ENCODE peak calls at places on chromosomes 5 and 9, in four cellular contexts. Z is GM12878, X is K562, T is HepG2. L is an unnamed sample.

GRCh38 chr5:79560774-79561524 is 47.0 kb upstream of the HOMER1 start:
- DNase-seq in X (no peak), Z (peak), T (no peak), L (no peak)

GRCh38 chr5:66757219-66757833 is 161.1 kb downstream of the MAST4 start:
- DNase-seq in X (peak), T (peak), Z (no peak), L (peak)

GRCh38 chr5:65247594-65247993 is 234.1 kb downstream of the ADAMTS6 start:
- DNase-seq in Z (no peak), X (no peak), T (no peak), L (no peak)

GRCh38 chr9:135692410-135692809 is 6.9 kb downstream of the SOHLH1 start:
- DNase-seq in X (no peak), Z (no peak), T (no peak), L (no peak)

GRCh38 chr9:134294228-134295071 is 31.8 kb upstream of the RXRA start:
- DNase-seq in Z (no peak), X (peak), T (no peak), L (no peak)

GRCh38 chr9:131627846-131628820 is 82.8 kb downstream of the PRRT1B start:
- DNase-seq in X (no peak), T (no peak), Z (no peak), L (no peak)

GRCh38 chr9:101791938-101792337 is 53.5 kb upstream of the GRIN3A start:
- DNase-seq in T (peak), X (peak), Z (no peak), L (peak)

GRCh38 chr5:142770650-142771609 is 753 bp downstream of the ARHGAP26 start:
- DNase-seq in Z (no peak), X (peak), T (peak), L (peak)

GRCh38 chr5:142698447-142698846 is 12.6 kb upstream of the FGF1 start:
- DNase-seq in T (no peak), X (no peak), Z (no peak), L (no peak)

GRCh38 chr5:139565411-139566305 is 4.5 kb downstream of the UBE2D2 start:
- DNase-seq in Z (peak), X (no peak), T (no peak), L (no peak)

GRCh38 chr5:33531796-33532195 is 91.0 kb downstream of the TARS1 start:
- DNase-seq in T (no peak), Z (no peak), X (no peak), L (no peak)

GRCh38 chr5:142353093-142353472 is 28.3 kb upstream of the SPRY4 start:
- DNase-seq in X (no peak), Z (no peak), T (peak), L (no peak)

GRCh38 chr5:36239370-36240293 is 2.1 kb downstream of the NADK2 start:
- DNase-seq in X (no peak), T (peak), Z (no peak), L (no peak)

GRCh38 chr9:22813520-22813919 is 366.9 kb downstream of the DMRTA1 start:
- DNase-seq in Z (no peak), X (no peak), T (peak), L (peak)

GRCh38 chr5:138748630-138749081 is 4.6 kb upstream of the CTNNA1 start:
- DNase-seq in X (peak), T (no peak), Z (no peak), L (no peak)

GRCh38 chr5:110105692-110106091 is 416.0 kb downstream of the MAN2A1 start:
- DNase-seq in T (peak), X (no peak), Z (no peak), L (no peak)

GRCh38 chr5:96714951-96715451 is 52.8 kb downstream of the CAST start:
- DNase-seq in T (peak), Z (no peak), X (no peak), L (peak)

GRCh38 chr5:154197801-154198461 is 7.4 kb downstream of the GALNT10 start:
- DNase-seq in T (peak), Z (peak), X (no peak), L (peak)

GRCh38 chr9:128257907-128258306 is 17.9 kb downstream of the GOLGA2 start:
- DNase-seq in Z (no peak), T (no peak), X (no peak), L (no peak)

GRCh38 chr5:40333459-40334241 is 346.1 kb upstream of the PTGER4 start:
- DNase-seq in T (no peak), Z (no peak), X (no peak), L (no peak)

GRCh38 chr5:1788200-1788599 is 11.4 kb downstream of the MRPL36 start:
- DNase-seq in X (no peak), Z (no peak), T (no peak), L (no peak)

GRCh38 chr5:149799119-149799623 is 69.1 kb downstream of the PPARGC1B start:
- DNase-seq in T (peak), X (peak), Z (no peak), L (peak)

GRCh38 chr9:75950983-75951382 is 60.5 kb downstream of the PCSK5 start:
- DNase-seq in X (no peak), T (peak), Z (no peak), L (peak)

GRCh38 chr5:121315786-121316185 is 535.9 kb upstream of the FTMT start:
- DNase-seq in Z (no peak), X (no peak), T (no peak), L (no peak)

GRCh38 chr5:172167893-172168292 is 20.1 kb downstream of the STK10 start:
- DNase-seq in T (no peak), X (no peak), Z (no peak), L (no peak)

GRCh38 chr5:122790354-122791123 is 15.7 kb downstream of the SNX2 start:
- DNase-seq in X (no peak), Z (no peak), T (no peak), L (no peak)

GRCh38 chr9:16458696-16459420 is 411.6 kb downstream of the BNC2 start:
- DNase-seq in X (no peak), T (no peak), Z (peak), L (no peak)

GRCh38 chr5:1018596-1018995 is 10.0 kb downstream of the NKD2 start:
- DNase-seq in Z (no peak), T (no peak), X (no peak), L (no peak)

GRCh38 chr9:94900222-94901018 is 173.9 kb downstream of the AOPEP start:
- DNase-seq in X (no peak), Z (no peak), T (no peak), L (no peak)

GRCh38 chr5:132251220-132251725 is 6.2 kb upstream of the PDLIM4 start:
- DNase-seq in X (no peak), Z (no peak), T (no peak), L (no peak)

GRCh38 chr5:54669845-54670635 is 152.5 kb downstream of the SNX18 start:
- DNase-seq in Z (no peak), T (no peak), X (no peak), L (no peak)

GRCh38 chr9:37999501-38000189 is 69.4 kb downstream of the SHB start:
- DNase-seq in Z (no peak), T (no peak), X (no peak), L (no peak)

GRCh38 chr5:34630596-34630995 is 25.5 kb upstream of the RAI14 start:
- DNase-seq in Z (no peak), T (no peak), X (no peak), L (no peak)

GRCh38 chr9:105299190-105299854 is 54.9 kb downstream of the SLC44A1 start:
- DNase-seq in T (peak), Z (no peak), X (peak), L (peak)

GRCh38 chr9:118455259-118455658 is 751.1 kb downstream of the TLR4 start:
- DNase-seq in X (no peak), Z (no peak), T (no peak), L (peak)

GRCh38 chr5:178280631-178281030 is 48.0 kb upstream of the PHYKPL start:
- DNase-seq in Z (no peak), T (no peak), X (no peak), L (no peak)

GRCh38 chr9:136049451-136050265 is 45.4 kb downstream of the NACC2 start:
- DNase-seq in T (no peak), X (no peak), Z (no peak), L (no peak)

GRCh38 chr9:38368731-38369130 is 23.8 kb upstream of the ALDH1B1 start:
- DNase-seq in T (no peak), X (no peak), Z (no peak), L (no peak)

GRCh38 chr5:109996246-109996645 is 306.5 kb downstream of the MAN2A1 start:
- DNase-seq in Z (no peak), X (no peak), T (no peak), L (no peak)

GRCh38 chr5:43631182-43631910 is 28.4 kb downstream of the NNT start:
- DNase-seq in Z (peak), X (peak), T (peak), L (peak)
- TF ChIP-seq MYC in Z (no peak), X (peak), T (no peak), L (no peak)

DNA sequence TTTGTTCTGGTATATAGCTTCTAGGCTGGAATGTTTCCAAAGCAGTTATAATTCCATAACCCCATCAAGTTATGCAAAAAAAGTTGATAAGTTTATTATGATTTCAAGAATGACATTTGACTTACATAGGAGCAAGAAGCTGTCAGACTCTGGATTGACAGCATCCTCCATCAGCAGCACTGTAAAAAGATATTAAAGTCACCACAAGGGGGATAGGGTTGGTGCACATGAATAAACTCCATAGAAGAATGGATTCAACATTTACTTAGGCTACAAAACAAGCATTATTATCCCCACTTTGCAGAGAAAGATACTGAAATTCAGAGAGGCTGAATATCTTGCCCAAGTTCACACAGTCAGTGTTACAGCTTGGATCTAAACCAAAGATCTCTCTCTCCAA is 208.9 kb upstream of the SLC30A5 start:
- DNase-seq in X (no peak), T (peak), Z (no peak), L (peak)
- TF ChIP-seq EP300 in X (no peak), T (no peak), Z (no peak), L (no peak)

GRCh38 chr5:69415584-69415958 is 655 bp downstream of the MARVELD2 start:
- DNase-seq in Z (no peak), X (no peak), T (peak), L (no peak)
- TF ChIP-seq CHD2 in Z (no peak), X (no peak), T (no peak), L (no peak)

DNA sequence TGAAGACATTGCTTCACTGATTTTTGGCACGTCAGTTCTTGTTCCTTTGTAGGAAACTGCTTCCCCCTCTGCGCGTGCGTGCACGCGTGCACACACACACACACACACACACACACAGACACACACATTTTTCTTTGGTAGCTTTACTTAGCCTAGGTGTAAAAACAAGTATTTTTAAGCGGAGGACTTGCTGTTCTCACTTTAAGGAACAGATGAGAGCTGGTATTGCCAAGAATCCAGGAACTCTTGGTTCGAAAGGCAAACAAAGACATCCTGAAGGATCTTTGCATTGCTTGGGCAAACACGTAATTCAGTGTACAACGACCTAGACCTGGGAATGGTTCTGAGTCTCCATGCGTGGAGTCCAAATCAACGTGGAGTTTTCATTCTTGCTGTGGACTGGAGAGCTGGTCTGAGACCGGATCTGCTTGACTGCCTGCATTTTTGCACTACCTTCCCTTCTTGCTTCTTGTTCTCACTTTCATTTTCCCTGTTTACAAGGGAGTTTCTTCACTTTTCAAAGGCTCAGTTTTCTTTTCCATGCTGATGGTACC is 8.2 kb downstream of the TMEM268 start:
- DNase-seq in Z (no peak), X (no peak), T (no peak), L (no peak)
- TF ChIP-seq MYC in Z (no peak), X (no peak), T (no peak), L (no peak)

GRCh38 chr5:137215780-137216179 is 283.3 kb downstream of the SPOCK1 start:
- DNase-seq in X (no peak), T (peak), Z (no peak), L (no peak)

GRCh38 chr5:137214446-137215189 is 284.5 kb downstream of the SPOCK1 start:
- DNase-seq in Z (no peak), T (peak), X (no peak), L (no peak)

GRCh38 chr5:137216976-137217598 is 282.0 kb downstream of the SPOCK1 start:
- DNase-seq in T (peak), X (no peak), Z (no peak), L (no peak)

GRCh38 chr5:137217599-137218200 is 281.4 kb downstream of the SPOCK1 start:
- DNase-seq in Z (no peak), T (no peak), X (no peak), L (peak)

GRCh38 chr5:137215261-137215660 is 283.9 kb downstream of the SPOCK1 start:
- DNase-seq in Z (no peak), T (no peak), X (no peak), L (no peak)
- TF ChIP-seq EP300 in Z (no peak), T (no peak), X (no peak), L (no peak)

GRCh38 chr5:16881253-16881652 is 54.8 kb downstream of the MYO10 start:
- DNase-seq in X (no peak), T (peak), Z (no peak), L (no peak)
- TF ChIP-seq CHD2 in X (no peak), T (no peak), Z (no peak), L (no peak)

GRCh38 chr5:108681079-108681921 is 66.4 kb upstream of the FER start:
- DNase-seq in X (peak), T (peak), Z (peak), L (peak)
- TF ChIP-seq MYC in X (no peak), T (no peak), Z (no peak), L (no peak)

DNA sequence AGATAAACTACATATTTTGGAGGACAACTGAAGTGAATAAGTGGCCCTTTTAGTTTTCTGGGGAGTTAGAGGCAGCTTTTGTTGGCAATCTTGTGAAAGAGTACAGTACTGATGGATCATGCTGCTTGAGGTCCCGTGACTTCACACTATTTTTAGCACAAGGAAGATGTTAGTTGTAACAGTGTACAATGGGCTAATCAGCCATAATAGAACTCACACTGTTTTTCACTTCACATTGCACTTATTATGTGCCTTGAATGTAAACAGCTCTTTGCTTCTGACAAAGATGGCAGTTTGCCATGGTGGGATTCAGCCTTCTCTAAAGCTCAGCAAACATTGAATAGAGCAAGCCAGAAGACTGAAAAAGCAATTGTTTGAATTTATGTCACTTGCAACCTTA is 176.7 kb upstream of the ZNF608 start:
- DNase-seq in T (no peak), Z (no peak), X (no peak), L (no peak)
- TF ChIP-seq EP300 in T (no peak), Z (no peak), X (no peak), L (no peak)

GRCh38 chr9:3810231-3810630 is 284.4 kb upstream of the RFX3 start:
- DNase-seq in T (no peak), Z (no peak), X (no peak), L (no peak)
- TF ChIP-seq CHD2 in T (no peak), Z (no peak), X (no peak), L (no peak)

GRCh38 chr5:163735069-163735468 is 229.7 kb downstream of the MAT2B start:
- DNase-seq in Z (no peak), T (no peak), X (no peak), L (no peak)

GRCh38 chr5:163727028-163727427 is 221.6 kb downstream of the MAT2B start:
- DNase-seq in Z (peak), X (no peak), T (no peak), L (no peak)

GRCh38 chr5:163730206-163730782 is 224.9 kb downstream of the MAT2B start:
- DNase-seq in X (no peak), Z (no peak), T (no peak), L (no peak)

DNA sequence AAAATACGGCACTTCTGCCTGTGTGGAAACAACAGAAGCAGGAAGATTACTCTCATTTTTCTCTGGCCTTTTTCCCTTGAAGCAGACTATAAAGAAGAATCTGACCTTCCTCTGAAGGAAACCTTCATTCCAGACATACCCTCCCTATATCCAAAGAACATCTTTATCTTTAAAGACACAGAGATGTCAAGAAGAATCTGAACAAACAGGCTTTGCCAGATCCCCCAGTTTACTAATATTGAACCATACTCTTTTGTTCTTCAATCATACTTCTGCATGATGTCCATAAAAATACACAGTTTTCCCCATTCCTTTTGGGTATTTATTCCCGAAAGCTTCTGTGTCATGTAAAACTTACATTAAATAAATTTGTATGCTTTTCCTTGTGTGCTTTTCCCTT is 225.8 kb downstream of the MAT2B start:
- DNase-seq in T (no peak), Z (no peak), X (no peak), L (no peak)
- TF ChIP-seq MYC in T (no peak), Z (no peak), X (no peak), L (no peak)

L was measured in A549.